ENCODE peak calls at places on chromosomes 11 and 22, in ten cellular contexts. N is GM12864; X is D341Med; B is SK-MEL-5; D is Caki2; A is right atrium auricular region; C is stimulated activated CD8-positive, alpha-beta memory T cell treated with anti-CD3 and anti-CD28 coated beads, Interleukin-4, amount 100 ng/mL, for 1 hour; G is amygdala; U is activated T-cell treated with anti-CD3 and anti-CD28 coated beads, Interleukin-2, amount 50 U/mL, for 72 hours; Y is HTR-8/SVneo. P is an unnamed sample.

GRCh38 chr11:104462346-104462745 is 298.4 kb upstream of the PDGFD start:
- DNase-seq in C (no peak), U (no peak), D (no peak), G (no peak), X (no peak), Y (no peak), A (no peak), B (no peak), N (no peak), P (no peak)

GRCh38 chr22:47054231-47055072 is 292.0 kb downstream of the TBC1D22A start:
- DNase-seq in D (no peak), X (no peak), B (no peak), Y (no peak), G (no peak), A (no peak), N (no peak), C (no peak), U (no peak), P (no peak)

GRCh38 chr11:60835472-60835871 is 6.4 kb upstream of the CCDC86 start:
- DNase-seq in D (no peak), G (no peak), U (no peak), A (no peak), X (no peak), Y (no peak), C (no peak), N (no peak), B (no peak), P (peak; percentile 61)

GRCh38 chr11:17695454-17696441 is 23.6 kb upstream of the MYOD1 start:
- DNase-seq in B (no peak), D (no peak), N (no peak), U (no peak), A (no peak), X (no peak), C (no peak), Y (no peak), G (no peak), P (no peak)

GRCh38 chr11:68012843-68013610 is 2.9 kb downstream of the ALDH3B1 start:
- DNase-seq in C (no peak), D (peak; percentile 98), B (peak; percentile 46), N (no peak), U (no peak), A (no peak), Y (peak; percentile 97), X (no peak), G (peak; percentile 34), P (no peak)

GRCh38 chr11:68340003-68340767 is 27.8 kb downstream of the LRP5 start:
- DNase-seq in G (no peak), Y (no peak), A (no peak), B (no peak), D (no peak), C (peak; percentile 3), X (no peak), U (peak; percentile 14), N (peak; percentile 19), P (peak; percentile 46)

GRCh38 chr11:60910711-60911366 is 3.1 kb upstream of the TMEM109 start:
- DNase-seq in N (no peak), A (no peak), D (no peak), G (no peak), Y (no peak), B (no peak), X (no peak), C (no peak), U (no peak), P (peak; percentile 40)

GRCh38 chr11:94595061-94595460 is 27.9 kb downstream of the PIWIL4 start:
- DNase-seq in U (no peak), D (no peak), Y (no peak), A (no peak), G (no peak), C (no peak), X (no peak), N (no peak), B (no peak), P (no peak)

GRCh38 chr11:2687223-2687530 is 12.6 kb downstream of the KCNQ1OT1 start:
- DNase-seq in U (no peak), B (no peak), D (no peak), N (no peak), C (no peak), X (no peak), A (no peak), G (no peak), Y (no peak), P (no peak)

GRCh38 chr11:111598546-111598945 is 3.7 kb upstream of the SIK2 start:
- DNase-seq in B (no peak), A (no peak), U (no peak), Y (no peak), N (no peak), X (no peak), G (no peak), D (no peak), C (no peak), P (no peak)

GRCh38 chr11:83008581-83008923 is 63.1 kb downstream of the RAB30 start:
- DNase-seq in B (no peak), X (no peak), A (no peak), C (no peak), N (no peak), G (no peak), U (no peak), D (no peak), Y (no peak), P (no peak)

GRCh38 chr22:21022955-21023614 is 8.1 kb downstream of the P2RX6 start:
- DNase-seq in C (no peak), A (no peak), U (no peak), B (no peak), G (no peak), D (no peak), N (no peak), Y (no peak), X (peak; percentile 34), P (no peak)

GRCh38 chr22:31039393-31039792 is 41.7 kb upstream of the SMTN start:
- DNase-seq in N (no peak), Y (no peak), A (no peak), C (no peak), X (no peak), B (no peak), D (no peak), G (no peak), U (no peak), P (no peak)

GRCh38 chr11:129798212-129798611 is 17.4 kb upstream of the TMEM45B start:
- DNase-seq in X (no peak), B (no peak), D (no peak), G (no peak), C (no peak), A (no peak), U (no peak), N (no peak), Y (no peak), P (no peak)

GRCh38 chr22:29470159-29470855 is 9.7 kb upstream of the NEFH start:
- DNase-seq in U (peak; percentile 77), C (peak; percentile 19), Y (peak; percentile 70), D (peak; percentile 79), N (no peak), G (peak; percentile 17), B (peak; percentile 79), A (peak; percentile 68), X (peak; percentile 68), P (peak; percentile 52)

GRCh38 chr22:42921301-42921700 is 64.2 kb upstream of the ARFGAP3 start:
- DNase-seq in C (no peak), B (no peak), Y (no peak), A (no peak), U (no peak), X (no peak), N (no peak), D (no peak), G (no peak), P (no peak)

GRCh38 chr11:65899356-65900124 is 648 bp downstream of the FOSL1 start:
- DNase-seq in C (no peak), A (peak; percentile 82), B (peak; percentile 38), G (no peak), Y (peak; percentile 84), X (peak; percentile 57), D (peak; percentile 87), U (peak; percentile 87), N (no peak), P (peak; percentile 83)

GRCh38 chr11:126405374-126405773 is 49.9 kb downstream of the ST3GAL4 start:
- DNase-seq in C (no peak), B (no peak), G (no peak), A (no peak), D (no peak), X (no peak), Y (no peak), U (no peak), N (no peak), P (no peak)

GRCh38 chr11:60378359-60378758 is at the start of gene MS4A7:
- DNase-seq in U (no peak), D (no peak), C (no peak), N (peak; percentile 72), B (no peak), Y (no peak), A (no peak), G (no peak), X (no peak), P (no peak)

GRCh38 chr22:36391648-36392047 is 3.9 kb upstream of the MYH9 start:
- DNase-seq in N (no peak), C (no peak), Y (no peak), D (no peak), X (no peak), U (no peak), B (no peak), A (no peak), G (no peak), P (no peak)

GRCh38 chr22:42796081-42796480 is 61.0 kb downstream of the ARFGAP3 start:
- DNase-seq in U (no peak), B (no peak), D (no peak), A (no peak), C (no peak), Y (no peak), G (no peak), N (no peak), X (no peak), P (no peak)

GRCh38 chr11:93604276-93604675 is 57.2 kb upstream of the CEP295 start:
- DNase-seq in X (no peak), A (no peak), D (no peak), B (no peak), Y (no peak), U (no peak), G (no peak), N (no peak), C (no peak), P (no peak)

GRCh38 chr11:71446942-71447688 is 1.1 kb downstream of the DHCR7 start:
- DNase-seq in B (no peak), U (no peak), N (no peak), D (no peak), A (peak; percentile 74), Y (peak; percentile 41), X (no peak), C (no peak), G (no peak), P (peak; percentile 21)